ENCODE peak calls at places on chromosomes 13 and 19, in ten cellular contexts. G, A, H, P, S, B, T, E, U and C are unnamed samples.

GRCh38 chr19:55273978-55274707 is 5.8 kb downstream of the HSPBP1 start:
- DNase-seq in B (no peak), G (peak), U (no peak), A (no peak), P (no peak), T (no peak), H (no peak), E (no peak), S (no peak), C (no peak)

GRCh38 chr13:102729560-102730275 is 34.9 kb upstream of the METTL21C start:
- DNase-seq in U (no peak), E (no peak), B (no peak), H (no peak), G (peak), A (no peak), P (no peak), S (no peak), T (no peak), C (no peak)

GRCh38 chr13:113209336-113209879 is at the start of gene CUL4A:
- DNase-seq in T (peak), S (peak), E (no peak), A (peak), P (no peak), G (peak), H (peak), B (peak), U (peak), C (peak)

GRCh38 chr19:39299404-39299803 is 3.2 kb downstream of the IFNL1 start:
- DNase-seq in U (no peak), S (peak), G (no peak), T (no peak), E (no peak), A (no peak), P (no peak), B (no peak), H (no peak), C (no peak)

GRCh38 chr19:3586124-3586626 is 897 bp downstream of the GIPC3 start:
- DNase-seq in P (no peak), G (no peak), S (no peak), A (no peak), T (no peak), B (peak), E (no peak), U (no peak), H (peak), C (peak)

GRCh38 chr13:42807236-42807635 is 25.9 kb downstream of the FAM216B start:
- DNase-seq in P (no peak), B (no peak), H (no peak), G (no peak), A (no peak), S (no peak), U (no peak), T (no peak), E (no peak), C (no peak)

GRCh38 chr13:42970824-42971669 is 21.0 kb downstream of the EPSTI1 start:
- DNase-seq in H (peak), G (no peak), P (no peak), S (peak), B (peak), U (peak), E (no peak), A (no peak), T (peak), C (peak)

GRCh38 chr19:43439183-43440063 is 24.7 kb downstream of the TEX101 start:
- DNase-seq in T (no peak), U (peak), A (no peak), E (no peak), G (no peak), S (no peak), P (no peak), H (no peak), B (no peak), C (peak)

GRCh38 chr19:38266070-38266469 is 1.7 kb downstream of the SPINT2 start:
- DNase-seq in T (peak), E (no peak), P (no peak), S (no peak), B (no peak), A (no peak), H (peak), U (no peak), G (no peak), C (no peak)

GRCh38 chr13:98606296-98606695 is 29.4 kb upstream of the STK24 start:
- DNase-seq in E (no peak), H (peak), T (no peak), S (peak), B (no peak), U (no peak), P (no peak), G (no peak), A (no peak), C (no peak)

GRCh38 chr13:41461527-41462124 is 4.3 kb downstream of the RGCC start:
- DNase-seq in B (no peak), H (no peak), U (no peak), P (no peak), E (no peak), S (no peak), G (no peak), A (no peak), T (no peak), C (no peak)

GRCh38 chr13:23579886-23580706 is 9.9 kb downstream of the TNFRSF19 start:
- DNase-seq in S (no peak), A (no peak), G (no peak), U (no peak), H (no peak), T (no peak), P (no peak), B (no peak), E (no peak), C (no peak)

GRCh38 chr13:74681891-74682290 is 547.7 kb upstream of the KLF12 start:
- DNase-seq in S (no peak), T (no peak), U (no peak), P (no peak), H (no peak), B (no peak), A (no peak), G (no peak), E (no peak), C (no peak)

GRCh38 chr19:14433454-14434156 is 499 bp downstream of the PKN1 start:
- DNase-seq in A (no peak), E (no peak), B (no peak), P (no peak), H (peak), G (no peak), S (no peak), T (peak), U (peak), C (peak)

GRCh38 chr13:66362485-66362884 is 867.7 kb downstream of the PCDH9 start:
- DNase-seq in E (no peak), U (no peak), H (no peak), S (no peak), P (no peak), A (no peak), T (no peak), G (no peak), B (no peak), C (no peak)

GRCh38 chr19:13208131-13208963 is 58.1 kb downstream of the IER2 start:
- DNase-seq in H (peak), T (peak), A (peak), E (peak), S (no peak), B (peak), P (no peak), G (no peak), U (no peak), C (peak)

GRCh38 chr19:32779082-32779481 is 59.5 kb downstream of the TDRD12 start:
- DNase-seq in A (no peak), H (no peak), G (no peak), B (no peak), S (no peak), P (no peak), U (no peak), T (no peak), E (no peak), C (no peak)

GRCh38 chr13:36858285-36858684 is 39.3 kb downstream of the RFXAP start:
- DNase-seq in G (peak), U (no peak), E (peak), H (peak), B (no peak), P (no peak), T (no peak), S (no peak), A (no peak), C (no peak)